ENCODE peak calls at places on chromosomes 4 and X, in ten cellular contexts. Z is activated CD8-positive, alpha-beta T cell treated with anti-CD3 and anti-CD28 coated beads for 36 hours; W is AG09309; S is cardiac muscle cell; F is astrocyte of the spinal cord; Q is tibial nerve; K is WTC11; L is BJ; D is GM20000; N is fibroblast of lung. V is an unnamed sample.

GRCh38 chr4:175953960-175954521 is 111.6 kb upstream of the WDR17 start:
- DNase-seq in W (no peak), Z (no peak), K (no peak), L (no peak), D (peak; percentile 30), S (no peak), N (no peak), F (no peak), Q (no peak), V (no peak)

GRCh38 chr4:98794565-98795205 is 134.2 kb downstream of the EIF4E start:
- DNase-seq in K (no peak), F (peak; percentile 54), D (no peak), W (peak; percentile 33), L (no peak), N (peak; percentile 81), Z (peak; percentile 59), S (peak; percentile 1), Q (no peak), V (no peak)

GRCh38 chr4:152266831-152267480 is 268.9 kb downstream of the FBXW7 start:
- DNase-seq in L (no peak), Z (no peak), W (no peak), D (no peak), K (no peak), Q (no peak), S (no peak), F (no peak), N (no peak), V (no peak)

GRCh38 chr4:138911903-138912713 is 103.5 kb upstream of the NOCT start:
- DNase-seq in Z (no peak), L (no peak), F (no peak), S (no peak), D (no peak), N (no peak), W (no peak), K (no peak), Q (no peak), V (no peak)

GRCh38 chr4:152258804-152259708 is 276.8 kb downstream of the FBXW7 start:
- DNase-seq in K (no peak), F (peak; percentile 82), L (peak; percentile 57), S (no peak), D (no peak), W (peak; percentile 63), Z (no peak), Q (no peak), N (peak; percentile 93), V (no peak)

GRCh38 chr4:62018537-62018936 is 818.4 kb downstream of the ADGRL3 start:
- DNase-seq in N (no peak), Z (no peak), D (no peak), W (no peak), S (no peak), K (no peak), L (no peak), Q (no peak), F (no peak), V (no peak)

GRCh38 chr4:101232074-101232776 is 115.1 kb downstream of the PPP3CA start:
- DNase-seq in S (no peak), Z (peak; percentile 53), K (no peak), F (peak; percentile 77), Q (peak; percentile 14), W (no peak), L (peak; percentile 10), D (no peak), N (peak; percentile 88), V (no peak)

GRCh38 chr4:71366776-71367175 is 28.0 kb downstream of the SLC4A4 start:
- DNase-seq in L (no peak), S (no peak), Z (no peak), N (no peak), K (no peak), F (no peak), D (no peak), Q (no peak), W (no peak), V (no peak)

GRCh38 chr4:113979973-113980615 is 647 bp upstream of the ARSJ start:
- DNase-seq in Q (no peak), S (no peak), K (peak; percentile 18), W (no peak), D (no peak), Z (no peak), F (peak; percentile 68), N (peak; percentile 68), L (no peak), V (no peak)

GRCh38 chr4:19486400-19486799 is 765.3 kb upstream of the SLIT2 start:
- DNase-seq in K (no peak), L (no peak), D (no peak), S (no peak), F (no peak), Z (no peak), N (no peak), Q (no peak), W (no peak), V (no peak)

GRCh38 chr4:1794809-1795303 is 1.8 kb downstream of the FGFR3 start:
- DNase-seq in N (no peak), Z (peak; percentile 34), K (peak; percentile 42), D (no peak), S (peak; percentile 23), W (no peak), Q (no peak), L (no peak), F (no peak), V (no peak)

GRCh38 chr4:173490256-173490655 is 39.8 kb downstream of the HAND2 start:
- DNase-seq in K (no peak), W (no peak), L (no peak), Z (no peak), F (no peak), S (no peak), N (no peak), D (no peak), Q (no peak), V (no peak)

GRCh38 chr4:154618708-154619315 is 6.4 kb upstream of the FGG start:
- DNase-seq in N (peak; percentile 41), F (peak; percentile 49), D (peak; percentile 66), W (no peak), S (peak; percentile 72), Q (no peak), L (no peak), K (peak; percentile 74), Z (peak; percentile 86), V (no peak)

GRCh38 chr4:13548984-13549546 is 4.8 kb upstream of the NKX3-2 start:
- DNase-seq in N (peak; percentile 60), L (no peak), D (peak; percentile 92), W (peak; percentile 29), F (peak; percentile 80), K (peak; percentile 96), Z (peak; percentile 95), S (peak; percentile 88), Q (peak; percentile 79), V (peak; percentile 93)

GRCh38 chrX:153305941-153306464 is 15.6 kb downstream of the PNMA6F start:
- DNase-seq in Q (no peak), L (no peak), K (no peak), Z (no peak), F (no peak), D (no peak), N (no peak), S (no peak), W (no peak), V (no peak)

GRCh38 chrX:130716822-130717405 is 186.1 kb downstream of the ENOX2 start:
- DNase-seq in Q (no peak), W (no peak), F (no peak), K (no peak), Z (no peak), N (peak; percentile 42), D (no peak), L (no peak), S (no peak), V (no peak)

GRCh38 chrX:5916945-5917344 is 311.7 kb downstream of the NLGN4X start:
- DNase-seq in K (peak; percentile 14), S (no peak), Q (no peak), F (no peak), D (no peak), Z (peak; percentile 7), L (no peak), W (no peak), N (no peak), V (no peak)

DNA sequence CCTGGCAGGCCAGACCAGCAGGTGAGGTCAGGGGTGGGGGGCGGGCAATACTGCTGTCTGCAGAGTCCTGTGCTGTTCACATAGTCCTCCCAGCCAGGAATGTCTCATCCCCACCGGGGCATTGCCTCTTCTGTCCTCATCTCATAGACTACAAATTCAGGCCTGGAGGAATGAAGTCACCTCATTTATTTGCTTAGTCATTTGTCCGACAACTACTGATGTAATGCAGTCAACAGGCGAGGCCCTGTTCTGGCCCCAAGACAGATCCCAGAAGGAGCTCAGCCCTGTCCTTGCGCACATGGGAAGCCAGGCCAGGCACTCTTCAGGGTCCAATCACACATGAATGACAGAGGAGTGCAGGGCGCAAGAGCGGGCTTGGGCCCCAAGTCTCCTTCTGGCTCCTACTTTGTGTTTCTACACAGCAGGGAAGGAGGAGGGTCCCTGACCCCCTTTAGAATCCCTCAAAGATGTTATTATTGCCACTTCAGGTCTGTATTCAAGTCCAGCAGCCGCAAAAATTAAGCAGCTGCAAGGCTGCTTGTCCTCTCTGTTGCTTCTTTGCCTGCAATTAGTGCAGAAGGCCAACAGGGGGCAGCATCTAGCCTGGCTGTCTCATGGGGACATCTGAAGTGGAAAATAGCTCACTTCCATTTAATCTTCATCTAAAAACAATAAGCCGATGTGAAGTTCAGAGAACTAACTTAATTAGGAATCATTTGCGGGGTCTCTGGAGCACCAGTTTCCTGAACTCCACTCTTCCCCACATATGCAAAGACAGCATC is 15.2 kb upstream of the HMX1 start:
- DNase-seq in F (no peak), D (no peak), Z (no peak), S (no peak), N (no peak), L (no peak), Q (no peak), K (no peak), W (no peak), V (no peak)
- TF ChIP-seq CTCF in F (peak; percentile 28), D (no peak), Z (peak; percentile 54), S (peak; percentile 36), N (peak; percentile 37), L (peak; percentile 35), Q (no peak), K (peak; percentile 60), W (peak; percentile 30), V (peak; percentile 66)

GRCh38 chrX:7088968-7089615 is 58.4 kb upstream of the STS start:
- DNase-seq in L (no peak), K (peak; percentile 48), N (no peak), D (peak; percentile 12), F (no peak), Z (peak; percentile 68), W (no peak), Q (no peak), S (peak; percentile 19), V (no peak)
- TF ChIP-seq CTCF in L (no peak), K (no peak), N (no peak), D (peak; percentile 28), F (peak; percentile 25), Z (peak; percentile 35), W (peak; percentile 6), Q (no peak), S (no peak), V (peak; percentile 39)

GRCh38 chrX:69025802-69026301 is 139.4 kb downstream of the PJA1 start:
- DNase-seq in D (no peak), S (no peak), N (peak; percentile 62), F (peak; percentile 27), L (no peak), Q (no peak), Z (no peak), W (peak; percentile 11), K (no peak), V (no peak)
- TF ChIP-seq CTCF in D (no peak), S (no peak), N (no peak), F (no peak), L (no peak), Q (no peak), Z (no peak), W (no peak), K (no peak), V (no peak)

GRCh38 chrX:110045988-110046387 is 43.1 kb downstream of the TMEM164 start:
- DNase-seq in K (no peak), Q (no peak), D (no peak), S (peak; percentile 51), F (no peak), Z (no peak), N (no peak), W (no peak), L (no peak), V (no peak)
- TF ChIP-seq CTCF in K (no peak), Q (no peak), D (no peak), S (peak; percentile 23), F (no peak), Z (no peak), N (peak; percentile 10), W (no peak), L (no peak), V (no peak)

V was measured in type B pancreatic cell.